ENCODE peak calls at places on chromosomes 2 and 18, in six cellular contexts. One of them, this sample, is unnamed.

GRCh38 chr2:140451324-140451723 is 1671.1 kb upstream of the NXPH2 start:
- DNase-seq in dorsolateral prefrontal cortex: no peak
- DNase-seq in left ventricle myocardium inferior: no peak
- DNase-seq in NCI-H1436 treated with DMSO at 0.1 percent for 48 hours: no peak
- DNase-seq in T-helper 9 cell: no peak
- DNase-seq in psoas muscle: no peak
- DNase-seq in this sample: no peak

GRCh38 chr2:182558564-182558963 is 131.7 kb upstream of the PDE1A start:
- DNase-seq in dorsolateral prefrontal cortex: no peak
- DNase-seq in NCI-H1436 treated with DMSO at 0.1 percent for 48 hours: no peak
- DNase-seq in T-helper 9 cell: no peak
- DNase-seq in psoas muscle: no peak
- DNase-seq in left ventricle myocardium inferior: no peak
- DNase-seq in this sample: no peak

GRCh38 chr2:101850991-101851390 is 140.8 kb upstream of the IL1R2 start:
- DNase-seq in T-helper 9 cell: no peak
- DNase-seq in left ventricle myocardium inferior: no peak
- DNase-seq in NCI-H1436 treated with DMSO at 0.1 percent for 48 hours: no peak
- DNase-seq in dorsolateral prefrontal cortex: no peak
- DNase-seq in psoas muscle: no peak
- DNase-seq in this sample: no peak

GRCh38 chr2:111688501-111688900 is 195.5 kb downstream of the ANAPC1 start:
- DNase-seq in NCI-H1436 treated with DMSO at 0.1 percent for 48 hours: no peak
- DNase-seq in T-helper 9 cell: no peak
- DNase-seq in psoas muscle: no peak
- DNase-seq in dorsolateral prefrontal cortex: no peak
- DNase-seq in left ventricle myocardium inferior: no peak
- DNase-seq in this sample: no peak

GRCh38 chr2:152534460-152535131 is 182.7 kb downstream of the PRPF40A start:
- DNase-seq in NCI-H1436 treated with DMSO at 0.1 percent for 48 hours: no peak
- DNase-seq in left ventricle myocardium inferior: no peak
- DNase-seq in psoas muscle: no peak
- DNase-seq in T-helper 9 cell: no peak
- DNase-seq in dorsolateral prefrontal cortex: no peak
- DNase-seq in this sample: no peak

GRCh38 chr2:234823877-234824376 is 127.9 kb upstream of the SH3BP4 start:
- DNase-seq in T-helper 9 cell: no peak
- DNase-seq in NCI-H1436 treated with DMSO at 0.1 percent for 48 hours: no peak
- DNase-seq in left ventricle myocardium inferior: no peak
- DNase-seq in psoas muscle: no peak
- DNase-seq in dorsolateral prefrontal cortex: no peak
- DNase-seq in this sample: no peak

GRCh38 chr2:147572622-147573021 is 272.2 kb upstream of the ACVR2A start:
- DNase-seq in dorsolateral prefrontal cortex: no peak
- DNase-seq in T-helper 9 cell: no peak
- DNase-seq in left ventricle myocardium inferior: no peak
- DNase-seq in NCI-H1436 treated with DMSO at 0.1 percent for 48 hours: no peak
- DNase-seq in psoas muscle: no peak
- DNase-seq in this sample: no peak

GRCh38 chr2:233165895-233166661 is 85.4 kb upstream of the ATG16L1 start:
- DNase-seq in T-helper 9 cell: no peak
- DNase-seq in psoas muscle: peak
- DNase-seq in NCI-H1436 treated with DMSO at 0.1 percent for 48 hours: no peak
- DNase-seq in left ventricle myocardium inferior: peak
- DNase-seq in dorsolateral prefrontal cortex: no peak
- DNase-seq in this sample: no peak

GRCh38 chr18:506264-506663 is 5.8 kb upstream of the COLEC12 start:
- DNase-seq in left ventricle myocardium inferior: no peak
- DNase-seq in psoas muscle: no peak
- DNase-seq in T-helper 9 cell: no peak
- DNase-seq in dorsolateral prefrontal cortex: no peak
- DNase-seq in NCI-H1436 treated with DMSO at 0.1 percent for 48 hours: no peak
- DNase-seq in this sample: no peak

GRCh38 chr2:2662037-2662846 is 331.2 kb upstream of the MYT1L start:
- DNase-seq in dorsolateral prefrontal cortex: peak
- DNase-seq in NCI-H1436 treated with DMSO at 0.1 percent for 48 hours: peak
- DNase-seq in T-helper 9 cell: no peak
- DNase-seq in psoas muscle: peak
- DNase-seq in left ventricle myocardium inferior: peak
- DNase-seq in this sample: peak

GRCh38 chr2:112841399-112842044 is 4.9 kb upstream of the IL1B start:
- DNase-seq in T-helper 9 cell: no peak
- DNase-seq in dorsolateral prefrontal cortex: no peak
- DNase-seq in psoas muscle: no peak
- DNase-seq in left ventricle myocardium inferior: no peak
- DNase-seq in NCI-H1436 treated with DMSO at 0.1 percent for 48 hours: no peak
- DNase-seq in this sample: no peak

GRCh38 chr18:34929336-34929780 is 111.9 kb upstream of the MAPRE2 start:
- DNase-seq in dorsolateral prefrontal cortex: no peak
- DNase-seq in left ventricle myocardium inferior: no peak
- DNase-seq in T-helper 9 cell: no peak
- DNase-seq in psoas muscle: no peak
- DNase-seq in NCI-H1436 treated with DMSO at 0.1 percent for 48 hours: no peak
- DNase-seq in this sample: no peak

This sample was measured in posterior cingulate gyrus.